ENCODE peak calls at places on chromosomes 16 and 17, in seven cellular contexts. One of them, this sample, is unnamed.

GRCh38 chr17:82497483-82498405 is 21.8 kb upstream of the FOXK2 start:
- DNase-seq in cardiac muscle cell: peak
- DNase-seq in CD8-positive, alpha-beta memory T cell: peak
- DNase-seq in colonic mucosa: peak
- DNase-seq in CD8-positive, alpha-beta T cell: peak
- DNase-seq in CD4-positive, CD25-positive, alpha-beta regulatory T cell: peak
- DNase-seq in pancreas: peak
- DNase-seq in this sample: peak

GRCh38 chr17:17681744-17682292 is 560 bp downstream of the RAI1 start:
- DNase-seq in CD4-positive, CD25-positive, alpha-beta regulatory T cell: peak
- DNase-seq in cardiac muscle cell: no peak
- DNase-seq in CD8-positive, alpha-beta T cell: peak
- DNase-seq in pancreas: no peak
- DNase-seq in colonic mucosa: peak
- DNase-seq in CD8-positive, alpha-beta memory T cell: peak
- DNase-seq in this sample: peak

GRCh38 chr17:21602176-21602575 is 90.1 kb upstream of the KCNJ18 start:
- DNase-seq in CD4-positive, CD25-positive, alpha-beta regulatory T cell: no peak
- DNase-seq in pancreas: peak
- DNase-seq in CD8-positive, alpha-beta memory T cell: no peak
- DNase-seq in CD8-positive, alpha-beta T cell: no peak
- DNase-seq in cardiac muscle cell: no peak
- DNase-seq in colonic mucosa: no peak
- DNase-seq in this sample: no peak

GRCh38 chr17:71922439-71922838 is 198.4 kb upstream of the SOX9 start:
- DNase-seq in pancreas: no peak
- DNase-seq in cardiac muscle cell: peak
- DNase-seq in colonic mucosa: no peak
- DNase-seq in CD4-positive, CD25-positive, alpha-beta regulatory T cell: no peak
- DNase-seq in CD8-positive, alpha-beta memory T cell: no peak
- DNase-seq in CD8-positive, alpha-beta T cell: no peak
- DNase-seq in this sample: no peak

GRCh38 chr16:23803591-23804123 is 32.1 kb upstream of the PRKCB start:
- DNase-seq in CD8-positive, alpha-beta T cell: peak
- DNase-seq in CD4-positive, CD25-positive, alpha-beta regulatory T cell: peak
- DNase-seq in colonic mucosa: peak
- DNase-seq in CD8-positive, alpha-beta memory T cell: peak
- DNase-seq in pancreas: no peak
- DNase-seq in cardiac muscle cell: peak
- DNase-seq in this sample: peak

GRCh38 chr17:9237053-9237410 is 215.7 kb downstream of the NTN1 start:
- DNase-seq in CD8-positive, alpha-beta memory T cell: no peak
- DNase-seq in cardiac muscle cell: no peak
- DNase-seq in CD4-positive, CD25-positive, alpha-beta regulatory T cell: no peak
- DNase-seq in colonic mucosa: no peak
- DNase-seq in CD8-positive, alpha-beta T cell: no peak
- DNase-seq in pancreas: no peak
- DNase-seq in this sample: no peak

GRCh38 chr17:73506470-73507435 is 137.5 kb downstream of the SDK2 start:
- DNase-seq in pancreas: no peak
- DNase-seq in CD4-positive, CD25-positive, alpha-beta regulatory T cell: no peak
- DNase-seq in colonic mucosa: no peak
- DNase-seq in CD8-positive, alpha-beta T cell: no peak
- DNase-seq in cardiac muscle cell: no peak
- DNase-seq in CD8-positive, alpha-beta memory T cell: no peak
- DNase-seq in this sample: no peak

GRCh38 chr17:80291691-80292487 is 31.2 kb downstream of the RNF213 start:
- DNase-seq in CD4-positive, CD25-positive, alpha-beta regulatory T cell: no peak
- DNase-seq in cardiac muscle cell: no peak
- DNase-seq in colonic mucosa: no peak
- DNase-seq in CD8-positive, alpha-beta T cell: no peak
- DNase-seq in pancreas: peak
- DNase-seq in CD8-positive, alpha-beta memory T cell: no peak
- DNase-seq in this sample: no peak

GRCh38 chr17:7225711-7226331 is 6.1 kb downstream of the ACADVL start:
- DNase-seq in cardiac muscle cell: no peak
- DNase-seq in CD8-positive, alpha-beta T cell: no peak
- DNase-seq in CD4-positive, CD25-positive, alpha-beta regulatory T cell: no peak
- DNase-seq in CD8-positive, alpha-beta memory T cell: no peak
- DNase-seq in pancreas: peak
- DNase-seq in colonic mucosa: no peak
- DNase-seq in this sample: no peak

GRCh38 chr17:19867094-19867653 is 562 bp downstream of the ULK2 start:
- DNase-seq in CD4-positive, CD25-positive, alpha-beta regulatory T cell: peak
- DNase-seq in cardiac muscle cell: peak
- DNase-seq in CD8-positive, alpha-beta memory T cell: peak
- DNase-seq in CD8-positive, alpha-beta T cell: peak
- DNase-seq in colonic mucosa: peak
- DNase-seq in pancreas: peak
- DNase-seq in this sample: no peak

GRCh38 chr16:71421911-71422310 is 19.9 kb downstream of the TLE7 start:
- DNase-seq in colonic mucosa: peak
- DNase-seq in pancreas: no peak
- DNase-seq in CD8-positive, alpha-beta T cell: peak
- DNase-seq in CD8-positive, alpha-beta memory T cell: no peak
- DNase-seq in cardiac muscle cell: no peak
- DNase-seq in CD4-positive, CD25-positive, alpha-beta regulatory T cell: no peak
- DNase-seq in this sample: no peak

GRCh38 chr17:77869665-77870132 is 88.8 kb upstream of the TNRC6C start:
- DNase-seq in CD4-positive, CD25-positive, alpha-beta regulatory T cell: no peak
- DNase-seq in CD8-positive, alpha-beta T cell: no peak
- DNase-seq in CD8-positive, alpha-beta memory T cell: no peak
- DNase-seq in pancreas: peak
- DNase-seq in colonic mucosa: no peak
- DNase-seq in cardiac muscle cell: no peak
- DNase-seq in this sample: no peak

GRCh38 chr17:65488665-65489064 is 72.8 kb downstream of the AXIN2 start:
- DNase-seq in colonic mucosa: no peak
- DNase-seq in CD8-positive, alpha-beta memory T cell: no peak
- DNase-seq in CD4-positive, CD25-positive, alpha-beta regulatory T cell: no peak
- DNase-seq in pancreas: no peak
- DNase-seq in cardiac muscle cell: no peak
- DNase-seq in CD8-positive, alpha-beta T cell: no peak
- DNase-seq in this sample: no peak
- H3K27ac ChIP-seq in colonic mucosa: no peak
- H3K27ac ChIP-seq in CD8-positive, alpha-beta memory T cell: no peak
- H3K27ac ChIP-seq in CD4-positive, CD25-positive, alpha-beta regulatory T cell: no peak
- H3K27ac ChIP-seq in pancreas: no peak
- H3K27ac ChIP-seq in cardiac muscle cell: no peak
- H3K27ac ChIP-seq in CD8-positive, alpha-beta T cell: no peak
- H3K27ac ChIP-seq in this sample: no peak

GRCh38 chr17:64187093-64187895 is 57.4 kb upstream of the ERN1 start:
- DNase-seq in CD8-positive, alpha-beta memory T cell: no peak
- DNase-seq in cardiac muscle cell: no peak
- DNase-seq in CD4-positive, CD25-positive, alpha-beta regulatory T cell: no peak
- DNase-seq in colonic mucosa: no peak
- DNase-seq in pancreas: no peak
- DNase-seq in CD8-positive, alpha-beta T cell: no peak
- DNase-seq in this sample: no peak
- H3K27ac ChIP-seq in CD8-positive, alpha-beta memory T cell: no peak
- H3K27ac ChIP-seq in cardiac muscle cell: no peak
- H3K27ac ChIP-seq in CD4-positive, CD25-positive, alpha-beta regulatory T cell: no peak
- H3K27ac ChIP-seq in colonic mucosa: no peak
- H3K27ac ChIP-seq in pancreas: no peak
- H3K27ac ChIP-seq in CD8-positive, alpha-beta T cell: no peak
- H3K27ac ChIP-seq in this sample: no peak

DNA sequence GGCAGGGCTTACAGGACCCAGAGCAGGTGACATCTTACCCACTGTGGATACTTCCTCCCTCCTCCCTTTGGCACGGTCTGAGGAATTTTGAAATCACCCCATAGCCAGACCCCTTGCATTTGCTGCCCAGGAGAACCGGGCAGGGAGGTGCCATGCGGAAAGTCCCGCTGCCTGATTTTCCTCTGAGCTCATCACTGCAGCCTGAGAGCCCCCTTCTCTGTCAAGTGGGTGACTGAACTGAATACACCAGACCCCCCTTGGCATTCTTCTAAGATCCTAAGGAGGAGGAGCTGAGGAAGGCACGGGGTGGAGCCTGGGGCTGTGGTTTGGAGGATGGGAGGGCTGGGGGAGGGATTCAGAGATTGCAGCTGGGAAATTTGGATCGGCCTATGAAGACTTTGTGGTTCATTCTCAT is 173.4 kb downstream of the RAB11FIP4 start:
- DNase-seq in CD8-positive, alpha-beta T cell: no peak
- DNase-seq in colonic mucosa: no peak
- DNase-seq in pancreas: no peak
- DNase-seq in CD4-positive, CD25-positive, alpha-beta regulatory T cell: no peak
- DNase-seq in CD8-positive, alpha-beta memory T cell: no peak
- DNase-seq in cardiac muscle cell: peak
- DNase-seq in this sample: no peak
- H3K27ac ChIP-seq in CD8-positive, alpha-beta T cell: no peak
- H3K27ac ChIP-seq in colonic mucosa: peak
- H3K27ac ChIP-seq in pancreas: peak
- H3K27ac ChIP-seq in CD4-positive, CD25-positive, alpha-beta regulatory T cell: no peak
- H3K27ac ChIP-seq in CD8-positive, alpha-beta memory T cell: no peak
- H3K27ac ChIP-seq in cardiac muscle cell: no peak
- H3K27ac ChIP-seq in this sample: no peak

GRCh38 chr17:76643553-76644148 is at the start of gene ST6GALNAC1:
- DNase-seq in CD8-positive, alpha-beta memory T cell: no peak
- DNase-seq in cardiac muscle cell: peak
- DNase-seq in CD8-positive, alpha-beta T cell: no peak
- DNase-seq in pancreas: no peak
- DNase-seq in colonic mucosa: peak
- DNase-seq in CD4-positive, CD25-positive, alpha-beta regulatory T cell: peak
- DNase-seq in this sample: no peak
- H3K27ac ChIP-seq in CD8-positive, alpha-beta memory T cell: peak
- H3K27ac ChIP-seq in cardiac muscle cell: no peak
- H3K27ac ChIP-seq in CD8-positive, alpha-beta T cell: no peak
- H3K27ac ChIP-seq in pancreas: peak
- H3K27ac ChIP-seq in colonic mucosa: peak
- H3K27ac ChIP-seq in CD4-positive, CD25-positive, alpha-beta regulatory T cell: no peak
- H3K27ac ChIP-seq in this sample: no peak

DNA sequence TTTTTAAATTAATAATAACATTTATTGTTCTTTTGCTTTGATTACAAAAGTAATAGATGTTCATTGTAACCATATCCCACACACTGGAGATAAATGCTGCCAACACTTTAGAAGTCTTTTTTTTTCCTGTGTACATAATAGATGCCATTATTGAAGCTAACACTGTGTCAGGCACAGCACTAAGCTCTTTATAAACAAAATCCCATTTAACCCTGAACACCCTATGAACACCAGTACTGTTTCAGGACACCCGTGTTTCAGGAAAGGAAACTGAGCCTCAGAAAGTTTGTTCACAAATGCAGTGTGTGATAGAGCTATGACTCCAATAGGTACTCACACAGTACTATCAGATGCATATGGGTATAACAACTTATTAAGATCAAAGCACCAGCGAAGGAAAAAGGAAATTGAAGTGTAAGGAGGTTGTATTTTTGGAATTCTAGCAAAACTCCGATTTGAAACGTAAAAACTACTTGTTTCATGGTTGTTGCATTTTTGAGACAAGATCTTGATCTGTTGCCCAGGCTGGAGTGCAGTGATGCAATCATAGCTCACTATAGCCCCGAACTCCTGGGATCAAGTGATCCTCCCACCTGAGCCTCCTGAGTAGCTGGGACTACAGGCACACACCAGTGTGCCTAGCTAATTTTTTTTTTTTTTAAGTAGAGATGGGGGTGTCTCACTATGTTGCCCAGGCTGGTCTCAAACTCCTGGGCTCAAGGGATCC is 2.0 kb upstream of the KIFC3 start:
- DNase-seq in CD4-positive, CD25-positive, alpha-beta regulatory T cell: no peak
- DNase-seq in pancreas: no peak
- DNase-seq in CD8-positive, alpha-beta memory T cell: no peak
- DNase-seq in colonic mucosa: no peak
- DNase-seq in cardiac muscle cell: peak
- DNase-seq in CD8-positive, alpha-beta T cell: no peak
- DNase-seq in this sample: no peak
- H3K27ac ChIP-seq in CD4-positive, CD25-positive, alpha-beta regulatory T cell: no peak
- H3K27ac ChIP-seq in pancreas: peak
- H3K27ac ChIP-seq in CD8-positive, alpha-beta memory T cell: no peak
- H3K27ac ChIP-seq in colonic mucosa: no peak
- H3K27ac ChIP-seq in cardiac muscle cell: peak
- H3K27ac ChIP-seq in CD8-positive, alpha-beta T cell: no peak
- H3K27ac ChIP-seq in this sample: peak

DNA sequence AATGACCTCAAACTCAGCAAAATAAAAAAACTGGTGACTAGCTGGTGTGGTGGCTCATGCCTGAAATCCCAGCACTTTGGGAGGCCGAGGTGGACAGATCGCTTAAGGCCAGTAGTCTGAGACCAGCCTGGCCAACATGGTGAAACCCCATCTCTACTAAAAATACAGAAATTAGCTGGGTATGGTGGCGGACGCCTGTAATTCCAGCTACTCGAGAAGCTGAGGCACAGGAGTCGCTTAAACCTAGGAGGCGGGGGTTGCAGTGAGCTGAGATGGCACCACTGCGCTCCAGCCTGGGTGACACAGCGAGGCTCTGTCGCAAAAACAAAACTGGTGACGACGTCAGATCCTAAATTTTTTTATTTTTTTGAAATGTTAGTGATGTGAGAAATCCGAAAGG is 82.6 kb upstream of the TOB1 start:
- DNase-seq in cardiac muscle cell: no peak
- DNase-seq in CD4-positive, CD25-positive, alpha-beta regulatory T cell: no peak
- DNase-seq in pancreas: peak
- DNase-seq in CD8-positive, alpha-beta memory T cell: no peak
- DNase-seq in CD8-positive, alpha-beta T cell: no peak
- DNase-seq in colonic mucosa: no peak
- DNase-seq in this sample: no peak
- H3K27ac ChIP-seq in cardiac muscle cell: peak
- H3K27ac ChIP-seq in CD4-positive, CD25-positive, alpha-beta regulatory T cell: no peak
- H3K27ac ChIP-seq in pancreas: peak
- H3K27ac ChIP-seq in CD8-positive, alpha-beta memory T cell: no peak
- H3K27ac ChIP-seq in CD8-positive, alpha-beta T cell: no peak
- H3K27ac ChIP-seq in colonic mucosa: peak
- H3K27ac ChIP-seq in this sample: peak

DNA sequence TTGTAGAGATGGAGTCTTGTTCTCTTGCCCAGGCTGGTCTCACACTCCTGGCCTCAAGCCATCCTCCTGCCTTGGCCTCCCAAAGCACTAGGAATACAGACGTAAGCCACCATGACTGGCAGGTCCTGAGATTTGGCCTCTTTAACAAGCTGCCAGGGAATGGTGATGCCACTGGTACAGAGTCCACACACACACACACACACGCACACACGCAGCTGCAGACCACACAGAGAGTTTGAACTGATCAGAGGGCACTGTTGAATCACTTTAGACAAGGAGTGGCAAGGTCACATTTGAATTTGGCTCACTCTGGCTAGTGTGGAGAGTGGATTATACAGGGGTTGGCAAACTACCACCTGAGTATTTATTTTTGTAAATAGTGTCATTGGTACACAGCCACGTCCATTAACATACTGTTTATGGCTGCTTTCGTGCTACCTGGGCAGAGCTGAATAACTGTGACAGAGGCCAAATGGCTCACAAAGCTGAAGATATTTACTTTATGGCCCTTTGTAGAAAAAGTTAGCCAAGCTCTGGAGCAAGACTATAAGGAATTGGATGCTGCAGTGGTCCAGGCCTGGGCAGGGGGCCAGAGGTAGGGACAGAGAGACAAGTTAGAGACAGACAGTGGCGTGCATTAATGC is 9.9 kb downstream of the ITPRIPL2 start:
- DNase-seq in CD4-positive, CD25-positive, alpha-beta regulatory T cell: no peak
- DNase-seq in colonic mucosa: peak
- DNase-seq in CD8-positive, alpha-beta T cell: no peak
- DNase-seq in CD8-positive, alpha-beta memory T cell: no peak
- DNase-seq in pancreas: no peak
- DNase-seq in cardiac muscle cell: no peak
- DNase-seq in this sample: no peak
- H3K27ac ChIP-seq in CD4-positive, CD25-positive, alpha-beta regulatory T cell: no peak
- H3K27ac ChIP-seq in colonic mucosa: peak
- H3K27ac ChIP-seq in CD8-positive, alpha-beta T cell: no peak
- H3K27ac ChIP-seq in CD8-positive, alpha-beta memory T cell: no peak
- H3K27ac ChIP-seq in pancreas: no peak
- H3K27ac ChIP-seq in cardiac muscle cell: no peak
- H3K27ac ChIP-seq in this sample: no peak